ENCODE peak calls at places on chromosomes 5 and 9, in four cellular contexts. S is HepG2, D is GM12878, Y is K562. N is an unnamed sample.

GRCh38 chr5:1255081-1255561 is 29.9 kb downstream of the SLC6A18 start:
- DNase-seq in S (no peak), D (no peak), Y (no peak), N (no peak)

GRCh38 chr9:122001491-122002201 is 91.5 kb downstream of the TTLL11 start:
- DNase-seq in S (no peak), Y (no peak), D (no peak), N (peak)

GRCh38 chr5:137032929-137033328 is 466.2 kb downstream of the SPOCK1 start:
- DNase-seq in S (no peak), D (no peak), Y (no peak), N (no peak)

GRCh38 chr5:73186976-73187375 is 14.0 kb downstream of the TMEM174 start:
- DNase-seq in D (no peak), Y (no peak), S (no peak), N (no peak)

GRCh38 chr9:134284273-134284672 is 42.0 kb upstream of the RXRA start:
- DNase-seq in S (no peak), Y (no peak), D (no peak), N (no peak)

GRCh38 chr5:73097740-73098139 is 22.6 kb upstream of the TMEM171 start:
- DNase-seq in Y (no peak), S (no peak), D (no peak), N (no peak)

GRCh38 chr9:114155263-114155966 is at the start of gene COL27A1:
- DNase-seq in S (peak), D (no peak), Y (peak), N (peak)

GRCh38 chr9:129998491-129999122 is 44.4 kb downstream of the FNBP1 start:
- DNase-seq in Y (no peak), D (no peak), S (no peak), N (no peak)

GRCh38 chr5:133599044-133599443 is 13.3 kb downstream of the FSTL4 start:
- DNase-seq in S (no peak), Y (no peak), D (no peak), N (no peak)

GRCh38 chr5:28807230-28807629 is 1768.8 kb upstream of the CDH9 start:
- DNase-seq in S (no peak), Y (no peak), D (no peak), N (no peak)

GRCh38 chr9:128005938-128006337 is 25.1 kb upstream of the EEIG1 start:
- DNase-seq in D (no peak), S (peak), Y (no peak), N (no peak)

GRCh38 chr5:45491368-45491767 is 204.8 kb downstream of the HCN1 start:
- DNase-seq in D (no peak), Y (no peak), S (no peak), N (no peak)

GRCh38 chr5:1500411-1501091 is 23.2 kb downstream of the LPCAT1 start:
- DNase-seq in S (no peak), D (no peak), Y (no peak), N (no peak)

DNA sequence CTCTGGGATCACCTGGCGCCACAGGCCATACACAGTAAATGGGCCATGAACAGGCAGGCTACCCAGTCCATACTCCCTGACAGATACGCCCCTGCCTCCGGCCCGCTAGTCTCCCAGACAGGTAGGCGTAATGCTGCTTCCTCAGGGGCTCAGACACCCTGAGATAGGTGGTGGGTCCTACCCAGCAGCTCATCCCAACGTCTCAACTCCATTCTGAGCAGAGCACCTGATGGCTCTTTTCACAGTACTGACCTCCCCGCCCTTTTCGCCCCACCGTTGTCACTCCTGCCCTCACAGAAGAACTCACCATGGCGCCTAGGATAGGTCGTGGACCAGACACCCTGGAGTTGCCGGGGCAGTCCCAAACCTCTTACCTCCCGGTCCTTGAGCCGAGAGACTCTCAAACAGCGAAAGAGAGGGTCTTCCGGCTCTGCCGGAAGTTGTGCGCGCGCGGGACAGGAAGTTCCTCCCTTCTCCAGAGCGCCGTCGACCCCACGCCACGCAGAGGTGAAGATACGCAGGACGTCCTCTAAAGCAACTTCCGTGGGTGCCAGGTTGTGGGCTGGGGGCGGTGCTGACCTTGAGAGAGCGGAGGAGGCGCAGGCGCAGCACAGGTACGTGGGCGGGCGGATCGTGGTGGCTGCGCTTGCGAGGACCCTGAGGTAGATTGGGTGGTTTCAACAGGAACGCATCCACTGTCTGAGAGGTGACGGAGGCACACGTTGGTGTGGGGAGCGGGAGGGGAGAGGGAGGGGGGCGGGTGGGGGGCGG is at the start of gene TMEM161B:
- DNase-seq in S (peak), D (peak), Y (peak), N (peak)
- TF ChIP-seq POLR2A in S (peak), D (peak), Y (peak), N (peak)

DNA sequence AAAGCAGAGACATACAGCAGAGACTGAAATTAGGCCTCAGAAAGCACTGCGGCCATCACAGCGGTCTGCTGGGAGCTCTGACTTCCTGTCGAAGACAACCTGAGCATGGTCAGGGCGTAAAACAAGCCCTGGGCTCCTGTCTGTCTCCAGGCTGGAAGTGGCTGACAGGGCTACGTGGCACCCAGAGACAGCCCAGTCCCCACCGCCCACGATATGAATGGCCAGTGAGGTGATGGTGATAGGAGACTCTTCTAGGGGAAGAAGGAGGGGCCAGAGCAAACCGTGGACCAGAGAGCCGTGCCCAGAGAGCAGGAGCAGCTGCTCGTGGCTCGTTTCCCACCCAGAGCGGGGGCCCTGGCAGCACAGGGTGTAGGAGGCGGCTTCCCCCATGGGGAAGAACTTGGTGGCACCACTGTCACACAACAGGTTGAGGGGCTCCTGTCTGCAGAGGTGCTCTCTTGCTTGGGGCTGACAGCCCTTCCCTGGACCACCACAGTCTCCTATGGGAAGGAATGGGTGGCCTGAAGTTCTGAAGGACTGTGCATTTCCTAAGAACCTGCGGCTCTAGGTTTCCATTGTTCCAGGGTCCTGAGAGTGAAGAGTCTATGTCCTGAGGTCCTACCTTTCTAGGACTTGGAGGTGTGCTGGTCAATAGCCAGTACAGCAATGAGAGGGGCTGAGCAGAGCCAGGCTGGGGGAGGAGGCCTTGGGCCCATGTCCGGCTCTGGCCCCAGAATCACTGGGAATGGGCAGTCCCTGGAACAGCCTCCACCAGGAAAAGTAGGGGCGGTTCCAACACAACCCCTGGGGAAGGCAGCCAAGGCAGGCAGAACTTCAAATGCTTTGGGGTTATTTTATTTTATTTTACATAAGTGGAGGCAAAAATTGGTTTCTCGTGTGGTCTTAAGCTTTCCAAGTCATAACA is 56.4 kb downstream of the BARX1 start:
- DNase-seq in D (no peak), S (no peak), Y (peak), N (no peak)
- TF ChIP-seq CHD2 in D (no peak), S (no peak), Y (no peak), N (no peak)

GRCh38 chr5:93431255-93431654 is 149.8 kb downstream of the NR2F1-AS1 start:
- DNase-seq in D (no peak), Y (no peak), S (no peak), N (no peak)

GRCh38 chr5:93430673-93431192 is 150.3 kb downstream of the NR2F1-AS1 start:
- DNase-seq in Y (no peak), D (no peak), S (no peak), N (no peak)

GRCh38 chr5:93433422-93433821 is 147.6 kb downstream of the NR2F1-AS1 start:
- DNase-seq in S (no peak), D (no peak), Y (no peak), N (peak)

GRCh38 chr5:93438124-93438523 is 142.9 kb downstream of the NR2F1-AS1 start:
- DNase-seq in Y (no peak), S (no peak), D (peak), N (no peak)

DNA sequence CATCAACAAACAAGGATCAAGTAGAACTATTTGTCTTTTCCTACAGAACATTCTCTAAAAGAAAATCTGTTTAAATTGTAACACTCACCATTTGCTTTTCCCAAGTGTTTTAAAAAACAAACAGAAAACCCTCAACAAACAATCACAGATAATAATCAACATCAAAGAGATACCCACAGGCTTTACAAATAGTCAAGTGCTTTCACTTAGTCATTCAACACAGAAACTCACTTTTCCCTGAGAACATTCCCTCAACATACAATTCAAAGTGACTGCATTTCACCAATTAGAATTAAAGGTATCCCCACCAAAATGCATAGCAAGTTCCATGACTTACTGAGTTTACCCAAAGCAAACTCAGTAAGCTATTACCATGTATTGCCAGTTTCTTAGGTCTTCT is 144.9 kb downstream of the NR2F1-AS1 start:
- DNase-seq in S (no peak), D (no peak), Y (no peak), N (no peak)
- TF ChIP-seq ESRRA in S (no peak), D (no peak), Y (no peak), N (no peak)

GRCh38 chr5:69189162-69190086 is at the start of gene CENPH:
- DNase-seq in D (peak), S (peak), Y (peak), N (peak)
- TF ChIP-seq POLR2A in D (peak), S (peak), Y (peak), N (peak)

GRCh38 chr9:5762421-5762820 is 70.5 kb downstream of the ERMP1 start:
- DNase-seq in Y (no peak), D (no peak), S (no peak), N (no peak)
- TF ChIP-seq CHD2 in Y (no peak), D (no peak), S (no peak), N (no peak)

GRCh38 chr5:113371788-113372196 is 63.0 kb downstream of the TSSK1B start:
- DNase-seq in S (no peak), D (no peak), Y (no peak), N (no peak)
- TF ChIP-seq ESRRA in S (no peak), D (no peak), Y (no peak), N (no peak)

GRCh38 chr5:178120661-178121357 is 7.5 kb downstream of the N4BP3 start:
- DNase-seq in D (peak), S (peak), Y (peak), N (peak)
- TF ChIP-seq POLR2A in D (no peak), S (no peak), Y (no peak), N (no peak)

GRCh38 chr5:174065528-174066189 is 20.2 kb downstream of the NSG2 start:
- DNase-seq in Y (no peak), S (peak), D (no peak), N (no peak)
- TF ChIP-seq CHD2 in Y (no peak), S (no peak), D (no peak), N (no peak)